ENCODE peak calls at places on chromosomes 6 and 20, in four cellular contexts. K, L, F and O are unnamed samples.

GRCh38 chr6:137173501-137173900 is at the start of gene IL22RA2:
- DNase-seq in L (no peak), F (no peak), K (no peak), O (no peak)

GRCh38 chr6:114342086-114342825 is 567 bp downstream of the HS3ST5 start:
- DNase-seq in K (no peak), F (peak; percentile 23), L (peak; percentile 13), O (no peak)

GRCh38 chr6:4920914-4921410 is 82.9 kb downstream of the RPP40 start:
- DNase-seq in F (no peak), K (no peak), L (no peak), O (no peak)

GRCh38 chr6:85490516-85491248 is 40.8 kb downstream of the NT5E start:
- DNase-seq in K (no peak), L (no peak), F (no peak), O (no peak)

GRCh38 chr20:48425776-48426175 is 402.0 kb downstream of the PREX1 start:
- DNase-seq in F (no peak), L (no peak), K (no peak), O (no peak)

GRCh38 chr6:48183174-48183573 is 72.2 kb upstream of the PTCHD4 start:
- DNase-seq in L (no peak), K (no peak), F (no peak), O (no peak)

GRCh38 chr20:11248691-11249178 is 574.9 kb upstream of the JAG1 start:
- DNase-seq in L (no peak), K (no peak), F (no peak), O (no peak)

GRCh38 chr20:33777831-33778230 is 33.3 kb upstream of the CHMP4B start:
- DNase-seq in L (no peak), F (no peak), K (no peak), O (no peak)

GRCh38 chr6:129886401-129887155 is 25.5 kb upstream of the TMEM244 start:
- DNase-seq in L (no peak), F (no peak), K (no peak), O (no peak)

GRCh38 chr20:14992961-14993360 is 655.5 kb upstream of the FLRT3 start:
- DNase-seq in K (no peak), L (no peak), F (no peak), O (no peak)

GRCh38 chr6:21003780-21004541 is 469.7 kb downstream of the CDKAL1 start:
- DNase-seq in F (no peak), L (no peak), K (peak; percentile 72), O (no peak)

GRCh38 chr6:38720295-38720694 is 5.2 kb downstream of the DNAH8 start:
- DNase-seq in L (no peak), F (no peak), K (no peak), O (no peak)

GRCh38 chr6:37137201-37137880 is 32.6 kb upstream of the PIM1 start:
- DNase-seq in L (no peak), K (no peak), F (no peak), O (no peak)

GRCh38 chr20:23634985-23635767 is 2.6 kb downstream of the CST3 start:
- DNase-seq in K (no peak), L (no peak), F (no peak), O (no peak)

GRCh38 chr20:52251137-52251700 is 59.6 kb upstream of the ZFP64 start:
- DNase-seq in K (no peak), L (no peak), F (no peak), O (no peak)

GRCh38 chr6:97876711-97877110 is 593.7 kb upstream of the MMS22L start:
- DNase-seq in L (no peak), F (no peak), K (no peak), O (no peak)

GRCh38 chr6:137641474-137642077 is 147.4 kb upstream of the OLIG3 start:
- DNase-seq in L (no peak), K (no peak), F (no peak), O (peak; percentile 63)

GRCh38 chr6:138682722-138683521 is 90.6 kb upstream of the CCDC28A start:
- DNase-seq in K (no peak), L (no peak), F (no peak), O (peak; percentile 50)

GRCh38 chr6:112233864-112234263 is 20.5 kb downstream of the LAMA4 start:
- DNase-seq in L (no peak), K (no peak), F (no peak), O (no peak)

GRCh38 chr6:45605971-45606370 is 228.2 kb upstream of the SUPT3H start:
- DNase-seq in F (no peak), L (no peak), K (no peak), O (no peak)

GRCh38 chr6:90204327-90204726 is 92.3 kb downstream of the BACH2 start:
- DNase-seq in F (no peak), K (no peak), L (no peak), O (no peak)

GRCh38 chr20:22523128-22523498 is 61.3 kb downstream of the FOXA2 start:
- DNase-seq in F (no peak), L (no peak), K (no peak), O (no peak)

GRCh38 chr20:45097485-45098095 is 3.3 kb downstream of the KCNS1 start:
- DNase-seq in K (no peak), L (no peak), F (peak; percentile 53), O (no peak)

GRCh38 chr6:3323148-3323547 is 64.4 kb downstream of the PSMG4 start:
- DNase-seq in K (no peak), F (no peak), L (no peak), O (no peak)

GRCh38 chr20:362271-363254 is 15.7 kb downstream of the NRSN2 start:
- DNase-seq in F (no peak), K (no peak), L (no peak), O (peak; percentile 51)

GRCh38 chr6:167140589-167141474 is 16.9 kb downstream of the GPR31 start:
- DNase-seq in K (no peak), F (no peak), L (no peak), O (no peak)

GRCh38 chr20:51399138-51399890 is 143.2 kb downstream of the NFATC2 start:
- DNase-seq in L (no peak), K (no peak), F (no peak), O (no peak)

GRCh38 chr6:27684264-27685211 is 211.6 kb upstream of the ZNF184 start:
- DNase-seq in K (peak; percentile 75), L (no peak), F (no peak), O (peak; percentile 88)

GRCh38 chr6:47455533-47456209 is 21.9 kb upstream of the CD2AP start:
- DNase-seq in F (no peak), L (no peak), K (no peak), O (no peak)

GRCh38 chr20:50311308-50312001 is 120.8 kb downstream of the CEBPB start:
- DNase-seq in L (no peak), F (no peak), K (no peak), O (no peak)

GRCh38 chr6:47414517-47415167 is 62.9 kb upstream of the CD2AP start:
- DNase-seq in L (no peak), F (no peak), K (peak; percentile 47), O (peak; percentile 32)

GRCh38 chr20:32326507-32326851 is 31.7 kb upstream of the ASXL1 start:
- DNase-seq in K (no peak), F (no peak), L (no peak), O (no peak)

GRCh38 chr6:98945311-98946005 is 2.3 kb downstream of the FBXL4 start:
- DNase-seq in K (no peak), F (no peak), L (no peak), O (no peak)

GRCh38 chr20:24863356-24863755 is 85.7 kb upstream of the CST7 start:
- DNase-seq in F (no peak), L (no peak), K (no peak), O (no peak)

GRCh38 chr6:4848382-4849068 is 72.3 kb downstream of the CDYL start:
- DNase-seq in K (no peak), F (no peak), L (no peak), O (peak; percentile 36)

GRCh38 chr6:6179858-6180257 is 140.6 kb downstream of the F13A1 start:
- DNase-seq in F (no peak), K (no peak), L (no peak), O (peak; percentile 17)

GRCh38 chr6:10633216-10633615 is 61.2 kb downstream of the C6orf52 start:
- DNase-seq in F (peak; percentile 36), L (peak; percentile 20), K (peak; percentile 36), O (no peak)

GRCh38 chr6:145067430-145067829 is 667.9 kb downstream of the EPM2A start:
- DNase-seq in F (no peak), L (no peak), K (no peak), O (no peak)
- TF ChIP-seq TAF1 in F (no peak), L (no peak), K (no peak), O (no peak)

DNA sequence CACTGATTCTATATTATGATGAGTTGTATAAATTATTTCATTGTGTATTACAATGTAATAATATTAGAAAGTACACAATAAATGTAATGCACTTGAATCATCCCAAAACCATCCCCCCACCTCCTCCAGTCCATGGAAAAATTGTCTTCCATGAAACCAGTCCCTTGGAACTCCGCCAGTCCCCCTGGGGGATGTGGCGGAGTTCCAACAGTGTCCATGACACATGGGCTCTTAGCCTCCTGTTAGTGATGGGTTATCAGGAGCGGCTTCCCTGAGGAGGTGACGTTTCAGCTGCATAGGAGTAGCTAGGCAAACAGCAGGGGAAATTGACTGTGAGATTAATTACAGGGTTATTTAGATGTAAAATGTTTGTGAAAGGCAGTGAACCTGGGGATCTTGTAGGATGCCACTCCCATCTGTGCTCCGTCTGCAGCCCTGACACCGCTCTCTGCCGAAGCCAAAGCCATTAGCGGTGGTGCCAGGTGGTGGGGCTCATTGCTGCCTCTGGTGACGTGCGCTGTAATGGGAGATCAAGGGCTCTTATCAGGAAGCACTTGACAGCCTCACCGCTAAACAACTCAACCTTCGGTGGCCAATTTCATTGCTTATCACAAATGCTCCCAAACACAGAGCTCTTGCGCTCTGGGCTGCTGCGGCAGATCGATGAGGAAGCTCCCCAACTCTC is 81.6 kb upstream of the MC3R start:
- DNase-seq in K (no peak), L (no peak), F (no peak), O (no peak)
- TF ChIP-seq TAF1 in K (no peak), L (no peak), F (no peak), O (no peak)

GRCh38 chr6:17115251-17116089 is 13.6 kb downstream of the STMND1 start:
- DNase-seq in F (no peak), K (no peak), L (no peak), O (no peak)
- TF ChIP-seq TAF1 in F (no peak), K (no peak), L (no peak), O (no peak)

DNA sequence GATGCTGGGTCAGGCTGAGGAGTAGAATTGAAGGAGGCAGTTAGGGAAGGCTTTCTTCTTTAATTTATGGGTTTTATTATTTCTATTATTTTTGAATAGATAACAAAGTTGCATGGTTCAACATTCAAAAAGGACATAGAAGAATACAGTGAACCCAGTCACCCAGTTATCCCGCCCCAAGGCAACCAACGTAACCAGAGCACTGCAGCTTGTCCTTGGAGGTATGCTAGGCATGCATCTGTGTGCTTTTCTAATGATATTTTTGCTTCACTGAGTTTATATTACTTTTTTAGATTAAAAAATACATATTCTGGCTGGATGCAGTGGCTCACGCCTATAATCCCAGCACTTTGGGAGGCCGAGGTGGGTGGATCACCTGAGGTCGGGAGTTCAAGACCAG is 47.4 kb upstream of the DSN1 start:
- DNase-seq in K (no peak), F (no peak), L (no peak), O (no peak)
- TF ChIP-seq TAF1 in K (no peak), F (no peak), L (no peak), O (no peak)

GRCh38 chr6:122035193-122035592 is 364.3 kb upstream of the HSF2 start:
- DNase-seq in L (no peak), F (no peak), K (no peak), O (no peak)
- TF ChIP-seq TAF1 in L (no peak), F (no peak), K (no peak), O (no peak)